ENCODE peak calls at places on chromosomes 11 and 22, in five cellular contexts. One of them, this sample, is unnamed.

GRCh38 chr22:32237021-32237420 is 18.1 kb downstream of the SLC5A4 start:
- DNase-seq in AG04450: no peak
- DNase-seq in cardiac fibroblast: no peak
- DNase-seq in fibroblast of the aortic adventitia: no peak
- DNase-seq in suprapubic skin: no peak
- DNase-seq in this sample: no peak

GRCh38 chr11:26626346-26626745 is 54.3 kb upstream of the MUC15 start:
- DNase-seq in suprapubic skin: no peak
- DNase-seq in cardiac fibroblast: peak
- DNase-seq in AG04450: no peak
- DNase-seq in fibroblast of the aortic adventitia: peak
- DNase-seq in this sample: no peak

GRCh38 chr11:93251922-93252321 is 54.1 kb upstream of the SLC36A4 start:
- DNase-seq in fibroblast of the aortic adventitia: no peak
- DNase-seq in AG04450: no peak
- DNase-seq in suprapubic skin: no peak
- DNase-seq in cardiac fibroblast: no peak
- DNase-seq in this sample: no peak

GRCh38 chr11:35163209-35163608 is 24.2 kb downstream of the CD44 start:
- DNase-seq in AG04450: no peak
- DNase-seq in fibroblast of the aortic adventitia: no peak
- DNase-seq in suprapubic skin: no peak
- DNase-seq in cardiac fibroblast: no peak
- DNase-seq in this sample: no peak

GRCh38 chr22:32339190-32340012 is 18.3 kb upstream of the RFPL3 start:
- DNase-seq in AG04450: no peak
- DNase-seq in suprapubic skin: no peak
- DNase-seq in cardiac fibroblast: no peak
- DNase-seq in fibroblast of the aortic adventitia: no peak
- DNase-seq in this sample: no peak

GRCh38 chr11:95908826-95909225 is 15.1 kb downstream of the MTMR2 start:
- DNase-seq in cardiac fibroblast: peak
- DNase-seq in fibroblast of the aortic adventitia: peak
- DNase-seq in suprapubic skin: no peak
- DNase-seq in AG04450: no peak
- DNase-seq in this sample: peak

GRCh38 chr11:22785251-22785650 is 44.4 kb downstream of the SVIP start:
- DNase-seq in cardiac fibroblast: peak
- DNase-seq in fibroblast of the aortic adventitia: peak
- DNase-seq in AG04450: no peak
- DNase-seq in suprapubic skin: no peak
- DNase-seq in this sample: no peak

GRCh38 chr22:27412866-27413445 is 388.6 kb downstream of the MN1 start:
- DNase-seq in suprapubic skin: no peak
- DNase-seq in fibroblast of the aortic adventitia: no peak
- DNase-seq in cardiac fibroblast: no peak
- DNase-seq in AG04450: no peak
- DNase-seq in this sample: no peak

GRCh38 chr22:40401532-40401931 is 31.1 kb downstream of the SGSM3 start:
- DNase-seq in fibroblast of the aortic adventitia: no peak
- DNase-seq in suprapubic skin: no peak
- DNase-seq in cardiac fibroblast: no peak
- DNase-seq in AG04450: no peak
- DNase-seq in this sample: no peak

GRCh38 chr22:31102441-31103081 is 4.8 kb downstream of the SELENOM start:
- DNase-seq in fibroblast of the aortic adventitia: peak
- DNase-seq in AG04450: peak
- DNase-seq in suprapubic skin: peak
- DNase-seq in cardiac fibroblast: peak
- DNase-seq in this sample: peak

GRCh38 chr11:133549796-133550195 is 17.5 kb upstream of the OPCML start:
- DNase-seq in fibroblast of the aortic adventitia: no peak
- DNase-seq in cardiac fibroblast: no peak
- DNase-seq in suprapubic skin: no peak
- DNase-seq in AG04450: no peak
- DNase-seq in this sample: no peak

GRCh38 chr22:43128928-43129424 is 14.2 kb downstream of the MCAT start:
- DNase-seq in cardiac fibroblast: no peak
- DNase-seq in suprapubic skin: no peak
- DNase-seq in fibroblast of the aortic adventitia: no peak
- DNase-seq in AG04450: no peak
- DNase-seq in this sample: no peak

GRCh38 chr11:74683279-74683871 is 47.9 kb downstream of the CHRDL2 start:
- DNase-seq in fibroblast of the aortic adventitia: no peak
- DNase-seq in cardiac fibroblast: peak
- DNase-seq in AG04450: no peak
- DNase-seq in suprapubic skin: peak
- DNase-seq in this sample: no peak

GRCh38 chr11:74932169-74932568 is 16.7 kb downstream of the XRRA1 start:
- DNase-seq in AG04450: peak
- DNase-seq in cardiac fibroblast: peak
- DNase-seq in fibroblast of the aortic adventitia: peak
- DNase-seq in suprapubic skin: no peak
- DNase-seq in this sample: no peak

GRCh38 chr11:25992254-25992653 is 339.7 kb upstream of the ANO3 start:
- DNase-seq in AG04450: no peak
- DNase-seq in cardiac fibroblast: peak
- DNase-seq in suprapubic skin: no peak
- DNase-seq in fibroblast of the aortic adventitia: peak
- DNase-seq in this sample: peak

GRCh38 chr11:131773626-131774025 is 403.2 kb downstream of the NTM start:
- DNase-seq in AG04450: no peak
- DNase-seq in cardiac fibroblast: no peak
- DNase-seq in fibroblast of the aortic adventitia: peak
- DNase-seq in suprapubic skin: no peak
- DNase-seq in this sample: no peak

GRCh38 chr11:47005441-47005840 is 68.9 kb downstream of the CSTPP1 start:
- DNase-seq in fibroblast of the aortic adventitia: no peak
- DNase-seq in cardiac fibroblast: no peak
- DNase-seq in AG04450: no peak
- DNase-seq in suprapubic skin: no peak
- DNase-seq in this sample: no peak

GRCh38 chr11:76459299-76459698 is 14.5 kb downstream of the EMSY start:
- DNase-seq in suprapubic skin: no peak
- DNase-seq in fibroblast of the aortic adventitia: no peak
- DNase-seq in cardiac fibroblast: peak
- DNase-seq in AG04450: no peak
- DNase-seq in this sample: no peak

GRCh38 chr11:7511405-7511804 is 2.4 kb upstream of the PPFIBP2 start:
- DNase-seq in AG04450: no peak
- DNase-seq in fibroblast of the aortic adventitia: peak
- DNase-seq in suprapubic skin: no peak
- DNase-seq in cardiac fibroblast: peak
- DNase-seq in this sample: peak

GRCh38 chr11:20042717-20043392 is 117.4 kb downstream of the DBX1 start:
- DNase-seq in fibroblast of the aortic adventitia: no peak
- DNase-seq in AG04450: no peak
- DNase-seq in suprapubic skin: no peak
- DNase-seq in cardiac fibroblast: no peak
- DNase-seq in this sample: no peak

GRCh38 chr11:80155412-80156017 is 714.7 kb upstream of the TENM4 start:
- DNase-seq in suprapubic skin: no peak
- DNase-seq in cardiac fibroblast: peak
- DNase-seq in fibroblast of the aortic adventitia: peak
- DNase-seq in AG04450: no peak
- DNase-seq in this sample: no peak

DNA sequence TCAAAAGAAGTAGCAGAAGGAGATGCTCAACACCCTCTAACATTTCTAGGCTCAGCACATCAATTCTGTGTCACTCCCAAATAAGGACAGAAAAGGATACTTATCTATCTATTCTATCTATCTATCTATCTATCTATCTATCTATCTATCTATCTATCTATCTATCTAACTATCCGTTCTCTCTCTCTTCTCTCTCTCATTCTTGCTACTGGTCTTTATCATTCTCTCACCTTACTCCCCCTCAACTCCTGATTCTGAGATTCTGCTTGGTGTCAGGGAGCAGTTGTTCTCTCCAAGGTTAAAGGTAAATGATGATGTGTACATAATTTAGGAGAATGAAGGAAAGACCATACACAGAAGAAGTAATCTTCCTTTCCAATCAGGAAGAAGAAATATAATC is at the start of gene OR10G6:
- DNase-seq in fibroblast of the aortic adventitia: no peak
- DNase-seq in suprapubic skin: no peak
- DNase-seq in cardiac fibroblast: no peak
- DNase-seq in AG04450: no peak
- DNase-seq in this sample: no peak
- H3K4me3 ChIP-seq in fibroblast of the aortic adventitia: no peak
- H3K4me3 ChIP-seq in suprapubic skin: no peak
- H3K4me3 ChIP-seq in cardiac fibroblast: no peak
- H3K4me3 ChIP-seq in AG04450: no peak
- H3K4me3 ChIP-seq in this sample: no peak

GRCh38 chr11:98600103-98600502 is 420.6 kb upstream of the CNTN5 start:
- DNase-seq in AG04450: no peak
- DNase-seq in cardiac fibroblast: no peak
- DNase-seq in suprapubic skin: no peak
- DNase-seq in fibroblast of the aortic adventitia: no peak
- DNase-seq in this sample: no peak

DNA sequence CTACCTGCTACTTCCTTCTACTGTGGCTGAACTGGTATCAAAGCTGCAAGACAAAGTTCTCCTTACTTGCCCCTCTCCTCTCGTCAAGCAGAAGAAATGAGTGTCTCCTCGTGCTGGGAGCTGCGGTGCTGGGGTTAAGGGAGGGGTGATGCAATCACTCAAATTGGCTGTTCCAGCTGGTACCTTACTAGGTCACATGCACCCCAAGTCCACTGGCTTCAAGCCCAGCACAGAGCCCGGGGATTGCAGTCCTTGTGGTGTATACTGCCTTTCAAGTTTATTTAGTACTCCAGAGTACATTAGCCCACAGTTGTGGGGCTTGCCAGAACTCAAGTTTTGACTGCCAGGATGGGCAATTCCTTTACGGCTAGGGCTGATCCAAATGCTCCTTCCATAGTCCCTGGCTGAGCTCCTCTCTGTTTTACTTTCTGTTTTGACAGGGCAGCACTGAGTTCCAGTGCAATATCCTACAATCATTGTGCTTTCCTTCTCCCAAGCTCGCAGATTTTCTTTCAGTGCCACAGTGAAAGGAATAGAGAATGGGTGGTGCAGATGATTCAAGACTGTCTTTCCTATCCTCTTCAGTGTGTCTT is 419.5 kb upstream of the CNTN5 start:
- DNase-seq in suprapubic skin: no peak
- DNase-seq in fibroblast of the aortic adventitia: no peak
- DNase-seq in AG04450: no peak
- DNase-seq in cardiac fibroblast: no peak
- DNase-seq in this sample: peak
- TF ChIP-seq CTCF in suprapubic skin: no peak
- TF ChIP-seq CTCF in fibroblast of the aortic adventitia: no peak
- TF ChIP-seq CTCF in AG04450: no peak
- TF ChIP-seq CTCF in cardiac fibroblast: no peak
- TF ChIP-seq CTCF in this sample: no peak

GRCh38 chr22:38327396-38327795 is 10.2 kb upstream of the CSNK1E start:
- DNase-seq in cardiac fibroblast: no peak
- DNase-seq in suprapubic skin: no peak
- DNase-seq in AG04450: no peak
- DNase-seq in fibroblast of the aortic adventitia: no peak
- DNase-seq in this sample: no peak
- H3K4me3 ChIP-seq in cardiac fibroblast: no peak
- H3K4me3 ChIP-seq in suprapubic skin: no peak
- H3K4me3 ChIP-seq in AG04450: no peak
- H3K4me3 ChIP-seq in fibroblast of the aortic adventitia: no peak
- H3K4me3 ChIP-seq in this sample: no peak

DNA sequence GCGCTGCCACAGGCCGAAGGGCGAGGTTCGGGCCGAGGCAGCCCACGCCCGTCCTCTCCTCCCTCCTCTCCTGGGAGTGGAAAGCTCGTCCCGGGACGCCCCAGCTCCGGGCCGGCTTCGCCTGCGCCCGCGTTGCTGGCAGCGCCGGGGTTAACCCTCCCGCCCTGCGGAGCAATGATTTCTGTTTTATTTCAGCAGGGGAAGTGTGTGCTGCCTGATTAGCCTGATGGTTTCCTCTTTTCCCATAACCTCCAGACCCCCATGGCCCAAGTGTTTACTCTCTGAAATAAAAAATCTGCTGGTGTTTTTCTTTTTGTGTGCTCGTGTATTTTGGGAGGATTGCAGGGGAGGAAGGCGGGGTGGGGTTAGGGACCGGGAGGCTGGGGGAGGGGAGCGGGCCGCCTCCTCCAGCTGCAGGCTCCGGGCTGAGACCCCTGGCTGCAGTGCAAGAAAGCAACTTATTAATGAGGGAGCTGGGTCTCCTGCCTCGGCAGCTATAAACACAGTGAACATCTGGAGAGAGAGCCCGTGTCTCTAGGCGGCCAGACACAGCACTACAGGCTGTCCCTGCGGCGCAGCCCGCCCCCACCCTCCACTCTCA is 38.6 kb downstream of the ETS1 start:
- DNase-seq in fibroblast of the aortic adventitia: no peak
- DNase-seq in suprapubic skin: peak
- DNase-seq in AG04450: no peak
- DNase-seq in cardiac fibroblast: peak
- DNase-seq in this sample: no peak
- TF ChIP-seq CTCF in fibroblast of the aortic adventitia: no peak
- TF ChIP-seq CTCF in suprapubic skin: no peak
- TF ChIP-seq CTCF in AG04450: no peak
- TF ChIP-seq CTCF in cardiac fibroblast: no peak
- TF ChIP-seq CTCF in this sample: no peak

GRCh38 chr11:128468106-128468505 is 119.3 kb downstream of the ETS1 start:
- DNase-seq in fibroblast of the aortic adventitia: no peak
- DNase-seq in suprapubic skin: no peak
- DNase-seq in AG04450: no peak
- DNase-seq in cardiac fibroblast: no peak
- DNase-seq in this sample: no peak
- H3K4me3 ChIP-seq in fibroblast of the aortic adventitia: no peak
- H3K4me3 ChIP-seq in suprapubic skin: no peak
- H3K4me3 ChIP-seq in AG04450: no peak
- H3K4me3 ChIP-seq in cardiac fibroblast: no peak
- H3K4me3 ChIP-seq in this sample: no peak

DNA sequence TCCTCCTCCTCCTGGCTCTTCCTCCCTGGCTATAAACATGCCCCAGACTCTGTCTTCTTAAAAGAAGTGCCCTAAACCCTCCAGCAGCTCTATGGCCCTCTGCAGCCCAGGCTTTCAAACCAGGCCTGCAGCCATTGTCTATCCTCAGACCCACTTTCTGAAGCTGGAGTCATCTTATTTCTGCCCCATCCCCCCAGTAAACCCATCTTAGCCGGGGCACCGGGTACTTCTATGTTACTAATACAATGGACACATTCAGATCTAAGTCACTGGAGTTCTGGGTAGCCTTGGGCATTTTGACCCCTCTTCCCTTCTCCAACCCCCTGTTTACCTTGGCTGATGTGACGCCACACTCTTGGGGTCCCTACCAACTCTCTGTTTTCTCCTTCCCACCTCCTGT is 29.7 kb upstream of the CACNG2 start:
- DNase-seq in suprapubic skin: peak
- DNase-seq in cardiac fibroblast: no peak
- DNase-seq in AG04450: no peak
- DNase-seq in fibroblast of the aortic adventitia: no peak
- DNase-seq in this sample: no peak
- TF ChIP-seq CTCF in suprapubic skin: no peak
- TF ChIP-seq CTCF in cardiac fibroblast: no peak
- TF ChIP-seq CTCF in AG04450: no peak
- TF ChIP-seq CTCF in fibroblast of the aortic adventitia: no peak
- TF ChIP-seq CTCF in this sample: no peak

This sample was measured in retinal pigment epithelial cell.